ENCODE peak calls at places on chromosomes 2 and 18, in six cellular contexts. F is cardiac fibroblast, A is brain microvascular endothelial cell, W is upper lobe of right lung, U is transverse colon, H is body of pancreas. G is an unnamed sample.

GRCh38 chr2:48415765-48416515 is 114.0 kb upstream of the STON1 start:
- DNase-seq in U (no peak), H (no peak), F (peak), A (no peak), W (no peak), G (no peak)

GRCh38 chr2:85175369-85176299 is 42.4 kb downstream of the TCF7L1 start:
- DNase-seq in W (peak), H (no peak), U (no peak), A (no peak), F (peak), G (peak)

GRCh38 chr2:218833023-218833609 is 1.5 kb upstream of the PRKAG3 start:
- DNase-seq in A (no peak), F (peak), U (no peak), W (no peak), H (no peak), G (no peak)

GRCh38 chr2:187994464-187995331 is 297.0 kb upstream of the GULP1 start:
- DNase-seq in W (no peak), U (no peak), F (peak), A (peak), H (peak), G (no peak)

GRCh38 chr2:51919395-51919794 is 887.5 kb upstream of the NRXN1 start:
- DNase-seq in U (no peak), A (no peak), H (no peak), F (peak), W (no peak), G (peak)

GRCh38 chr18:77207540-77207939 is 42.1 kb upstream of the GALR1 start:
- DNase-seq in A (peak), H (peak), F (peak), U (peak), W (peak), G (peak)

GRCh38 chr2:144545787-144546186 is 25.9 kb upstream of the ZEB2 start:
- DNase-seq in A (no peak), H (no peak), W (no peak), F (no peak), U (no peak), G (no peak)

GRCh38 chr18:32358075-32358474 is 112.6 kb downstream of the GAREM1 start:
- DNase-seq in F (no peak), H (no peak), A (no peak), W (no peak), U (no peak), G (no peak)

GRCh38 chr2:147008481-147008880 is 836.3 kb upstream of the ACVR2A start:
- DNase-seq in F (no peak), H (no peak), W (no peak), A (no peak), U (no peak), G (no peak)

GRCh38 chr2:236766850-236767249 is 197.2 kb downstream of the ACKR3 start:
- DNase-seq in F (no peak), U (no peak), W (no peak), H (no peak), A (no peak), G (no peak)

GRCh38 chr18:3297025-3297984 is 35.4 kb downstream of the MYL12B start:
- DNase-seq in W (peak), F (peak), H (peak), U (peak), A (peak), G (peak)
- TF ChIP-seq CTCF in W (peak), F (peak), H (peak), U (peak), A (peak), G (peak)

DNA sequence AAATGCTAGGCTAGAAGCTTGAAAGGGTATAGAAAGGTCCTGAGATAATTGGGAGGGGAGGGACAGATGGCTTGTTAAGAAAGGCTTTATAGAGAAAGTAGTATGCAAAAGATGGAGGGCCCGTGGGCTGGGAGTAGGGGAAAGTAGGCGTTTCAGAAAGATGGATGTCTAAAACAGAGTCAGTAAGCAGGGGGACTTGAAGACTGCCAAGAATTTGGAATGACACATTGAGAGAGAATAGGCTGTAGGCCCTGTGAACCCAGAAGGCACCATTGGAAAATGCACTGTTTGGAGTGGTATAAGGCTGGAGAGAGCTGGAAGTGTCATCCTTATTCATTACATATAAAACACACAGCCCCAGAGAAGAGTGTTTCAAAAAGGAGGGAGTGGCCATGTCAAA is 872 bp downstream of the PSMG2 start:
- DNase-seq in A (peak), U (no peak), W (no peak), H (no peak), F (peak), G (no peak)
- H3K4me3 ChIP-seq in A (peak), U (peak), W (peak), H (peak), F (peak), G (peak)

DNA sequence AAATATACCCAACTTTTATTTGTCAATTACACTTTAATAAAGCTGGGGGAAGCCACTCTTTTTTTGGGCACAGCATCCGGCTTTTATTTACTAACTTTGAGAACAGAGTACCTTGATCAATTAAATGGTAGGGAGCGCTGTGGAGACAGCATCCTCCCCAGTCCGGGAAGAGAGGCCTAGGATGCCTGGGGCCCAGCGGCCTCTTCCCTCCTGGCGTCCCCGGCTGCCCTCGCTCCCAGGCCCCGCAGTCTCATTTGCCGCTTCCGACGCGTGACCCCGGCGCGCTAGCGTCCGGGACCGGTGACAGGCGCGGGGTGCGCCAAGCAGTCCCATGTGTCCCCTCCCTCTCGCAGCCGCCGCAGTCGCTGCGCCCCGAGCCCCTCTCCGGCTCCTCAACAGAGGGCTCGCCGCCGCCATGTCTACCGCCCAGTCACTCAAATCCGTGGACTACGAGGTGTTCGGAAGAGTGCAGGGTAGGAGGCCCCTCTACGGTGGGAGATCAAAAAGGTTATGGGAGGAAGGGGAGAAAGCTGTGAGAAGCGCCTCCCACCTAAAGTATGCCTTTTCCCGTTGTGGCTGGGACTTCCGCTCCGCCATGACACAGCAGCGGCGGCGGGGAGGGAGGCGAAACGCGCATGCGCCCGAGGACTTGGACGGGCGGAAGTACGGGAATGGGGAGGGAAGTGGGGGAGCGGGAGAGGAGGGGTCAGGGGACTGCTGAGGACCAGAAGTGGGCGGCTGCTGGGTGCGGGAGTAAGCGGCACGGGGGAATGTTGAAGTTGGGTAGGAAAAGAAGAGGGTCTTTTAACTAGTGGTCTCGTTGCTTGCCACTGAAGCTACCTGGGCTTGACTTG is at the start of gene ACYP2:
- DNase-seq in H (peak), U (peak), W (peak), A (peak), F (peak), G (peak)
- TF ChIP-seq CTCF in H (peak), U (peak), W (peak), A (peak), F (peak), G (peak)

GRCh38 chr2:71070294-71071025 is 2.0 kb downstream of the NAGK start:
- DNase-seq in U (no peak), W (no peak), H (peak), A (peak), F (peak), G (no peak)
- H3K4me3 ChIP-seq in U (no peak), W (peak), H (no peak), A (peak), F (no peak), G (peak)

GRCh38 chr2:173132531-173132930 is 56.9 kb downstream of the MAP3K20 start:
- DNase-seq in F (no peak), U (no peak), W (no peak), A (no peak), H (no peak), G (no peak)

GRCh38 chr2:173122936-173123335 is 47.3 kb downstream of the MAP3K20 start:
- DNase-seq in U (no peak), A (no peak), H (no peak), F (no peak), W (no peak), G (no peak)

GRCh38 chr2:173130521-173131467 is 55.1 kb downstream of the MAP3K20 start:
- DNase-seq in U (no peak), H (no peak), A (no peak), F (no peak), W (no peak), G (no peak)

GRCh38 chr2:173124441-173124840 is 48.8 kb downstream of the MAP3K20 start:
- DNase-seq in W (no peak), U (no peak), F (peak), A (no peak), H (no peak), G (no peak)

GRCh38 chr2:173126819-173127218 is 51.2 kb downstream of the MAP3K20 start:
- DNase-seq in F (no peak), W (no peak), A (no peak), H (no peak), U (no peak), G (peak)
- TF ChIP-seq CTCF in F (no peak), W (no peak), A (no peak), H (no peak), U (no peak), G (no peak)

DNA sequence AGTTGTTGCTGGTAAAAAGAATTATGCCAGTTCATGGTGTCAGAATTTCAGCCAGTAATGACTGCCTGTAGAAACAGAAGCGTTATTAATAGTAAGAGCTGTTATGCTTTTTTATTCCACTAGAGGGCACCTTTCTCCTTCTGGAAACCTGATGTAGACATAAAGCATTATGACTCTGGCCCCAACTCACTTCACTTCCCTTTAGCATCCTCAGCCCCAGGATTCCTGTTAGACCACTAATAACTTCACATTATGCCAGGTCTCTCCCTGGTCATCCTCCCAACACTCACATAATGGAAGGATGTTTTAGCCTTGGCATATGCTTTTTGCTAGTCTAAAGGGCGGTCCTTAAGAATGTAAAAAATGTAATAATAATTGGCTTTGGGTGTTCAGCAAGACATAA is 34.9 kb downstream of the C18orf54 start:
- DNase-seq in U (no peak), F (peak), A (peak), W (no peak), H (no peak), G (peak)
- H3K4me3 ChIP-seq in U (no peak), F (no peak), A (no peak), W (no peak), H (no peak), G (no peak)

GRCh38 chr2:94872088-94872618 is 923 bp downstream of the TEKT4 start:
- DNase-seq in W (peak), U (no peak), A (no peak), H (no peak), F (no peak), G (no peak)

GRCh38 chr2:94871226-94872087 is at the start of gene TEKT4:
- DNase-seq in W (peak), U (no peak), F (no peak), H (no peak), A (no peak), G (no peak)

GRCh38 chr2:94874277-94874997 is 3.2 kb downstream of the TEKT4 start:
- DNase-seq in H (peak), U (peak), W (peak), A (no peak), F (peak), G (no peak)

GRCh38 chr2:94873362-94874276 is 2.4 kb downstream of the TEKT4 start:
- DNase-seq in U (no peak), W (peak), H (no peak), F (no peak), A (no peak), G (no peak)

DNA sequence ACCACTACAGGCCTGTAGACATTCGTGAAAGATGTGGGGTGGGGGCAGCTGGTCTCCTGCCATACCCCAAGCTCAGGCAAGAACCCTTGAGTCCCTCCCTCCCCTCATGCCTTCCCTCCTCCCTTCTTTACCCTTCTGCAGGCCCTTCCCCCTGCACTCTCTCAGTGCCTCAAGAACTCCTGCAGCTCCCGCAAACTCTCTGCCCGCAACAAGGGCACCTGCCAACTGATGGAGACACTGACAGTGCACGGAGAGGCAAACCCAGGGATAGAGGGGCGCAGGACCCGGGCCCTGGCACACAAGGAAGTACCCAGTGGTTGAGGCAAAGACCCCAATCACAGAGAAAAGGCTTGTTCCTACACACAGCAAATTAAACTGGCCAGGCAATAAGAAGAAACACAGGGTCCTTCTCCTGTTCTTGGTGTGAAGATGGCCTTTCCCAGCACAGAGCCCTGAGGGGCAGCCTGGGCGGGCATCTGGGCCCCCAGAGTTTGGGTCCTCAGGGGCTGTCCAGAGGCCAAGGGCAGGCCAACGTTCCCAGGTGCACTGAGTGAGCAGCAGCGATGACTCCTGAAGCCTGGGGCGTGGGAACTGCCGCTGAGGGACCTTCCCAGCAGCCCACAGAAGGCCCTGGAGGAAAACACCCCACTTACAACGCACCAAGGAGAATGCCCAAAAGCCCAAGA is 1.6 kb downstream of the TEKT4 start:
- DNase-seq in U (no peak), A (no peak), W (peak), H (no peak), F (no peak), G (no peak)
- TF ChIP-seq CTCF in U (no peak), A (no peak), W (no peak), H (no peak), F (no peak), G (no peak)

GRCh38 chr18:58556333-58557012 is 72.4 kb downstream of the ALPK2 start:
- DNase-seq in F (peak), A (no peak), H (no peak), U (no peak), W (no peak), G (no peak)
- H3K4me3 ChIP-seq in F (no peak), A (no peak), H (no peak), U (no peak), W (no peak), G (no peak)

GRCh38 chr2:170292415-170292814 is 114.5 kb downstream of the MYO3B start:
- DNase-seq in W (no peak), F (no peak), H (no peak), A (no peak), U (no peak), G (no peak)
- TF ChIP-seq CTCF in W (no peak), F (no peak), H (no peak), A (no peak), U (no peak), G (no peak)

GRCh38 chr2:227340106-227340505 is 15.1 kb downstream of the MFF start:
- DNase-seq in F (no peak), W (no peak), U (no peak), A (no peak), H (no peak), G (no peak)
- H3K4me3 ChIP-seq in F (no peak), W (no peak), U (no peak), A (no peak), H (no peak), G (no peak)

G was measured in astrocyte of the cerebellum.